ENCODE peak calls at places on chromosomes 1 and 21, in four cellular contexts. One of them, this sample, is unnamed.

GRCh38 chr1:94342416-94342815 is 75.8 kb upstream of the ABCD3 start:
- DNase-seq in uterus: no peak
- DNase-seq in upper lobe of right lung: no peak
- DNase-seq in thoracic aorta: no peak
- DNase-seq in this sample: no peak

GRCh38 chr1:244782056-244782455 is 53.4 kb upstream of the COX20 start:
- DNase-seq in upper lobe of right lung: no peak
- DNase-seq in uterus: no peak
- DNase-seq in thoracic aorta: no peak
- DNase-seq in this sample: no peak

GRCh38 chr1:37697737-37698136 is 5.4 kb downstream of the CDCA8 start:
- DNase-seq in thoracic aorta: no peak
- DNase-seq in uterus: no peak
- DNase-seq in upper lobe of right lung: no peak
- DNase-seq in this sample: no peak

GRCh38 chr1:207828046-207828445 is 76.2 kb downstream of the CD46 start:
- DNase-seq in uterus: no peak
- DNase-seq in upper lobe of right lung: no peak
- DNase-seq in thoracic aorta: no peak
- DNase-seq in this sample: no peak

GRCh38 chr1:116329524-116330341 is 43.3 kb upstream of the ATP1A1 start:
- DNase-seq in upper lobe of right lung: no peak
- DNase-seq in thoracic aorta: no peak
- DNase-seq in uterus: no peak
- DNase-seq in this sample: no peak

GRCh38 chr1:31795801-31796621 is 19.8 kb downstream of the SPOCD1 start:
- DNase-seq in upper lobe of right lung: no peak
- DNase-seq in thoracic aorta: no peak
- DNase-seq in uterus: no peak
- DNase-seq in this sample: no peak

GRCh38 chr1:79845951-79846350 is 839.4 kb upstream of the ADGRL4 start:
- DNase-seq in thoracic aorta: no peak
- DNase-seq in uterus: no peak
- DNase-seq in upper lobe of right lung: no peak
- DNase-seq in this sample: no peak

GRCh38 chr1:79497193-79497773 is 490.8 kb upstream of the ADGRL4 start:
- DNase-seq in thoracic aorta: no peak
- DNase-seq in uterus: no peak
- DNase-seq in upper lobe of right lung: no peak
- DNase-seq in this sample: no peak

GRCh38 chr1:59285691-59286090 is 11.2 kb upstream of the FGGY start:
- DNase-seq in upper lobe of right lung: no peak
- DNase-seq in uterus: no peak
- DNase-seq in thoracic aorta: no peak
- DNase-seq in this sample: no peak

GRCh38 chr1:241608379-241609033 is 31.7 kb downstream of the CHML start:
- DNase-seq in upper lobe of right lung: no peak
- DNase-seq in thoracic aorta: no peak
- DNase-seq in uterus: no peak
- DNase-seq in this sample: no peak

GRCh38 chr1:234968470-234968869 is 160.2 kb downstream of the TOMM20 start:
- DNase-seq in upper lobe of right lung: no peak
- DNase-seq in uterus: no peak
- DNase-seq in thoracic aorta: no peak
- DNase-seq in this sample: no peak

GRCh38 chr1:41356752-41357151 is 4.5 kb upstream of the FOXO6 start:
- DNase-seq in thoracic aorta: no peak
- DNase-seq in uterus: peak
- DNase-seq in upper lobe of right lung: no peak
- DNase-seq in this sample: no peak

GRCh38 chr1:37807220-37807554 is 403 bp upstream of the C1orf122 start:
- DNase-seq in uterus: no peak
- DNase-seq in upper lobe of right lung: no peak
- DNase-seq in thoracic aorta: no peak
- DNase-seq in this sample: no peak

GRCh38 chr1:217482356-217483102 is 148.4 kb downstream of the GPATCH2 start:
- DNase-seq in upper lobe of right lung: no peak
- DNase-seq in uterus: no peak
- DNase-seq in thoracic aorta: no peak
- DNase-seq in this sample: no peak

GRCh38 chr1:80542231-80542630 is 1258.5 kb upstream of the ADGRL2 start:
- DNase-seq in upper lobe of right lung: no peak
- DNase-seq in thoracic aorta: no peak
- DNase-seq in uterus: no peak
- DNase-seq in this sample: no peak

GRCh38 chr1:24890861-24891260 is 39.2 kb downstream of the RUNX3 start:
- DNase-seq in thoracic aorta: no peak
- DNase-seq in uterus: no peak
- DNase-seq in upper lobe of right lung: no peak
- DNase-seq in this sample: no peak

GRCh38 chr1:46520063-46520911 is 30.7 kb downstream of the DMBX1 start:
- DNase-seq in upper lobe of right lung: peak
- DNase-seq in thoracic aorta: no peak
- DNase-seq in uterus: no peak
- DNase-seq in this sample: peak

GRCh38 chr1:244952940-244953339 is 88.6 kb upstream of the HNRNPU start:
- DNase-seq in upper lobe of right lung: no peak
- DNase-seq in uterus: no peak
- DNase-seq in thoracic aorta: no peak
- DNase-seq in this sample: no peak

GRCh38 chr1:180360333-180361075 is 130.4 kb downstream of the LHX4 start:
- DNase-seq in thoracic aorta: no peak
- DNase-seq in upper lobe of right lung: no peak
- DNase-seq in uterus: no peak
- DNase-seq in this sample: no peak

GRCh38 chr1:12549460-12550349 is 68.3 kb downstream of the DHRS3 start:
- DNase-seq in uterus: peak
- DNase-seq in upper lobe of right lung: peak
- DNase-seq in thoracic aorta: no peak
- DNase-seq in this sample: no peak

GRCh38 chr1:114462963-114463362 is 48.0 kb downstream of the TRIM33 start:
- DNase-seq in thoracic aorta: no peak
- DNase-seq in upper lobe of right lung: no peak
- DNase-seq in uterus: no peak
- DNase-seq in this sample: no peak

GRCh38 chr21:36835383-36835795 is 131.1 kb downstream of the HLCS start:
- DNase-seq in uterus: no peak
- DNase-seq in upper lobe of right lung: no peak
- DNase-seq in thoracic aorta: no peak
- DNase-seq in this sample: no peak

GRCh38 chr1:183100575-183100974 is 77.4 kb downstream of the LAMC1 start:
- DNase-seq in upper lobe of right lung: no peak
- DNase-seq in thoracic aorta: no peak
- DNase-seq in uterus: no peak
- DNase-seq in this sample: no peak

GRCh38 chr1:110616587-110616986 is 10.4 kb upstream of the KCNA2 start:
- DNase-seq in upper lobe of right lung: no peak
- DNase-seq in uterus: no peak
- DNase-seq in thoracic aorta: no peak
- DNase-seq in this sample: no peak

GRCh38 chr1:179124866-179125265 is 43.0 kb downstream of the TOR3A start:
- DNase-seq in thoracic aorta: no peak
- DNase-seq in uterus: no peak
- DNase-seq in upper lobe of right lung: no peak
- DNase-seq in this sample: no peak

GRCh38 chr1:47276850-47277249 is 37.1 kb downstream of the STIL start:
- DNase-seq in thoracic aorta: no peak
- DNase-seq in upper lobe of right lung: no peak
- DNase-seq in uterus: no peak
- DNase-seq in this sample: no peak

GRCh38 chr1:61241411-61241838 is 159.1 kb downstream of the NFIA start:
- DNase-seq in upper lobe of right lung: no peak
- DNase-seq in thoracic aorta: no peak
- DNase-seq in uterus: peak
- DNase-seq in this sample: no peak

GRCh38 chr1:53693773-53694717 is 44.9 kb downstream of the GLIS1 start:
- DNase-seq in thoracic aorta: no peak
- DNase-seq in uterus: no peak
- DNase-seq in upper lobe of right lung: no peak
- DNase-seq in this sample: no peak

GRCh38 chr1:231951399-231951798 is 324.8 kb downstream of the DISC1 start:
- DNase-seq in thoracic aorta: no peak
- DNase-seq in upper lobe of right lung: no peak
- DNase-seq in uterus: no peak
- DNase-seq in this sample: no peak

GRCh38 chr1:22264464-22265330 is 121.8 kb upstream of the WNT4 start:
- DNase-seq in uterus: no peak
- DNase-seq in upper lobe of right lung: no peak
- DNase-seq in thoracic aorta: no peak
- DNase-seq in this sample: no peak

GRCh38 chr1:65339866-65340483 is 30.6 kb downstream of the DNAJC6 start:
- DNase-seq in upper lobe of right lung: no peak
- DNase-seq in thoracic aorta: no peak
- DNase-seq in uterus: no peak
- DNase-seq in this sample: no peak

GRCh38 chr1:166133276-166133841 is 33.4 kb downstream of the FAM78B start:
- DNase-seq in thoracic aorta: no peak
- DNase-seq in uterus: no peak
- DNase-seq in upper lobe of right lung: no peak
- DNase-seq in this sample: no peak

GRCh38 chr1:37037675-37038074 is 3.4 kb upstream of the GRIK3 start:
- DNase-seq in thoracic aorta: no peak
- DNase-seq in uterus: no peak
- DNase-seq in upper lobe of right lung: no peak
- DNase-seq in this sample: no peak

GRCh38 chr1:111904478-111905218 is 84.8 kb downstream of the KCND3 start:
- DNase-seq in uterus: no peak
- DNase-seq in upper lobe of right lung: no peak
- DNase-seq in thoracic aorta: no peak
- DNase-seq in this sample: no peak

GRCh38 chr1:206986402-206986801 is 16.1 kb upstream of the FCAMR start:
- DNase-seq in uterus: no peak
- DNase-seq in upper lobe of right lung: no peak
- DNase-seq in thoracic aorta: no peak
- DNase-seq in this sample: no peak

GRCh38 chr1:16076871-16077250 is 3.4 kb upstream of the FAM131C start:
- DNase-seq in uterus: no peak
- DNase-seq in thoracic aorta: no peak
- DNase-seq in upper lobe of right lung: no peak
- DNase-seq in this sample: no peak

GRCh38 chr1:218346391-218347204 is 1.5 kb downstream of the TGFB2 start:
- DNase-seq in upper lobe of right lung: no peak
- DNase-seq in uterus: peak
- DNase-seq in thoracic aorta: no peak
- DNase-seq in this sample: no peak

GRCh38 chr21:21262048-21262447 is 263.8 kb downstream of the NCAM2 start:
- DNase-seq in upper lobe of right lung: no peak
- DNase-seq in uterus: no peak
- DNase-seq in thoracic aorta: no peak
- DNase-seq in this sample: no peak

GRCh38 chr1:67732750-67733151 is 47.8 kb downstream of the GADD45A start:
- DNase-seq in uterus: no peak
- DNase-seq in thoracic aorta: no peak
- DNase-seq in upper lobe of right lung: no peak
- DNase-seq in this sample: no peak

GRCh38 chr1:167365360-167365759 is 144.7 kb downstream of the POU2F1 start:
- DNase-seq in thoracic aorta: no peak
- DNase-seq in upper lobe of right lung: no peak
- DNase-seq in uterus: no peak
- DNase-seq in this sample: no peak
- TF ChIP-seq CTCF in thoracic aorta: no peak
- TF ChIP-seq CTCF in upper lobe of right lung: no peak
- TF ChIP-seq CTCF in uterus: no peak
- TF ChIP-seq CTCF in this sample: no peak

DNA sequence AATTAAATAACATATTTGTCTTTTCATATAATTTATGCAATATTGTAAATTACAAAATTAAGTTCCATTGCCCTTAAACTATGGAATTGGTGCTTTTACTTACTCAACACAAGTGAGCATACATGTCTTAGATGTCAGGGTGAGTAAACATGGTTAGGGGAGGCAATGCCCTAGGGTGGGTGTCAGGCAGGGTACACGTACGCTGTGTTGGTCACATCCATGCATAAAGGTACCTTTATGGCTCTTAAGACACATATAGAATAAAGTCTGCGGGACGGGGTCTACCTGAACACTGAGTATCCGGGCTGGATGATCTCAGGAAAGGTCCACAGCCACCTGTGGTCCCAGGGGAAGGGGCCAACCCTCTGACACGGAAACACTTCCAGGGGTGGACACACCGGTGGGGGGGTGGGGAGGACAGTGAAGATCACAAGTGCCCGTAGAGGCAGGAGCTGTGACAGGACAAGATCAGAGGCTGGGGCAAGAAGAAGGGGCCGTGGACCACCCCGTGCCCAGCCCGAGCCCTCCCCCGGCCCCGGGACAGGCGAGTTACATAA is 720 bp downstream of the LIN9 start:
- DNase-seq in uterus: peak
- DNase-seq in upper lobe of right lung: no peak
- DNase-seq in thoracic aorta: no peak
- DNase-seq in this sample: no peak
- TF ChIP-seq CTCF in uterus: no peak
- TF ChIP-seq CTCF in upper lobe of right lung: no peak
- TF ChIP-seq CTCF in thoracic aorta: no peak
- TF ChIP-seq CTCF in this sample: no peak

GRCh38 chr1:104331763-104332162 is 582.1 kb downstream of the AMY1C start:
- DNase-seq in upper lobe of right lung: no peak
- DNase-seq in uterus: no peak
- DNase-seq in thoracic aorta: no peak
- DNase-seq in this sample: no peak
- TF ChIP-seq CTCF in upper lobe of right lung: no peak
- TF ChIP-seq CTCF in uterus: no peak
- TF ChIP-seq CTCF in thoracic aorta: no peak
- TF ChIP-seq CTCF in this sample: no peak

GRCh38 chr21:30072496-30072895 is 94.1 kb downstream of the CLDN17 start:
- DNase-seq in thoracic aorta: no peak
- DNase-seq in upper lobe of right lung: no peak
- DNase-seq in uterus: no peak
- DNase-seq in this sample: no peak
- TF ChIP-seq CTCF in thoracic aorta: no peak
- TF ChIP-seq CTCF in upper lobe of right lung: peak
- TF ChIP-seq CTCF in uterus: no peak
- TF ChIP-seq CTCF in this sample: peak

This sample was measured in osteocyte.